ENCODE peak calls at places on chromosomes 4 and X, in eight cellular contexts. X, U, C, E, N, H, M and F are unnamed samples. For H3K27me3 and H3K4me1, the result is how much of the 10 kb centered on the place peaks cover.

GRCh38 chr4:33626242-33626641 is 2618.1 kb downstream of the ARAP2 start:
- DNase-seq in X (no peak), N (no peak), H (no peak), E (no peak), C (no peak), M (no peak), U (no peak), F (no peak)

GRCh38 chrX:69538321-69538876 is 34.3 kb downstream of the NALF2 start:
- DNase-seq in N (peak), H (peak), M (peak), U (peak), X (peak), E (peak), C (peak), F (peak)

GRCh38 chr4:84224522-84224921 is 274.6 kb downstream of the NKX6-1 start:
- DNase-seq in N (no peak), C (peak), U (no peak), M (no peak), H (no peak), X (no peak), E (no peak), F (no peak)

GRCh38 chr4:148116264-148116663 is 325.9 kb downstream of the NR3C2 start:
- DNase-seq in H (no peak), E (no peak), X (peak), N (no peak), U (no peak), C (no peak), M (no peak), F (no peak)

GRCh38 chr4:11138964-11139363 is 289.7 kb downstream of the HS3ST1 start:
- DNase-seq in U (no peak), C (no peak), X (no peak), H (no peak), E (no peak), N (no peak), M (no peak), F (no peak)

GRCh38 chrX:12825801-12826200 is 34.6 kb downstream of the PRPS2 start:
- DNase-seq in C (no peak), M (no peak), X (peak), U (no peak), N (no peak), E (no peak), H (no peak), F (no peak)

GRCh38 chrX:136210806-136211205 is 40.4 kb downstream of the MAP7D3 start:
- DNase-seq in N (no peak), E (peak), H (no peak), C (no peak), X (no peak), M (no peak), U (no peak), F (no peak)

GRCh38 chr4:6834867-6835266 is 52.3 kb downstream of the KIAA0232 start:
- DNase-seq in C (no peak), N (peak), M (no peak), E (no peak), H (no peak), X (no peak), U (no peak), F (no peak)

GRCh38 chrX:129750971-129751370 is 12.2 kb downstream of the XPNPEP2 start:
- DNase-seq in X (no peak), C (no peak), M (no peak), U (no peak), H (no peak), N (no peak), E (no peak), F (no peak)

GRCh38 chr4:115249808-115250207 is 136.4 kb upstream of the NDST4 start:
- DNase-seq in C (no peak), U (no peak), H (no peak), N (peak), E (no peak), M (no peak), X (peak), F (no peak)

GRCh38 chr4:40887690-40888089 is 137.9 kb downstream of the NSUN7 start:
- DNase-seq in U (no peak), N (no peak), X (peak), H (no peak), C (no peak), E (no peak), M (no peak), F (no peak)

GRCh38 chr4:5465956-5466355 is 242.4 kb downstream of the EVC2 start:
- DNase-seq in U (no peak), C (no peak), E (no peak), M (no peak), H (no peak), N (no peak), X (no peak), F (no peak)

GRCh38 chr4:88599298-88599697 is 7.0 kb downstream of the HERC3 start:
- DNase-seq in E (no peak), H (no peak), C (no peak), U (no peak), M (no peak), N (peak), X (peak), F (no peak)

GRCh38 chr4:113961322-113961698 is 18.1 kb downstream of the ARSJ start:
- DNase-seq in H (no peak), X (peak), C (no peak), U (no peak), M (no peak), E (no peak), N (peak), F (no peak)

GRCh38 chrX:72052415-72053090 is 79.2 kb downstream of the RTL5 start:
- DNase-seq in N (no peak), E (no peak), U (no peak), X (peak), M (no peak), H (no peak), C (no peak), F (no peak)

GRCh38 chr4:82136161-82136801 is 237.5 kb downstream of the HNRNPD start:
- DNase-seq in U (no peak), E (no peak), N (no peak), M (no peak), X (no peak), C (no peak), H (no peak), F (no peak)

GRCh38 chr4:25904748-25905082 is 9.3 kb upstream of the SMIM20 start:
- DNase-seq in C (no peak), E (no peak), X (no peak), H (no peak), M (no peak), U (no peak), N (no peak), F (no peak)

GRCh38 chrX:53433651-53434639 is at the start of gene HSD17B10:
- DNase-seq in E (peak), C (peak), X (peak), U (peak), M (peak), N (peak), H (peak), F (peak)

GRCh38 chrX:130030826-130031225 is 48.4 kb downstream of the BCORL1 start:
- DNase-seq in U (no peak), X (no peak), H (no peak), N (no peak), E (no peak), C (peak), M (no peak), F (no peak)

GRCh38 chr4:40506492-40506891 is 123.2 kb downstream of the RBM47 start:
- DNase-seq in C (no peak), E (no peak), X (no peak), H (no peak), U (no peak), M (no peak), N (peak), F (no peak)

GRCh38 chrX:7170903-7171302 is 22.9 kb upstream of the PUDP start:
- DNase-seq in M (peak), N (no peak), X (no peak), H (no peak), E (no peak), C (no peak), U (peak), F (no peak)

GRCh38 chr4:236028-236427 is 69.2 kb downstream of the ZNF732 start:
- DNase-seq in C (no peak), E (no peak), X (no peak), H (no peak), U (no peak), N (peak), M (no peak), F (no peak)

GRCh38 chrX:30301977-30302376 is 7.2 kb downstream of the NR0B1 start:
- DNase-seq in U (peak), X (peak), E (no peak), H (no peak), N (peak), C (peak), M (no peak), F (no peak)

GRCh38 chr4:136680271-136680670 is 852.0 kb downstream of the PCDH18 start:
- DNase-seq in X (no peak), E (no peak), H (no peak), C (peak), M (no peak), N (no peak), U (peak), F (no peak)

GRCh38 chrX:2136848-2137247 is 363.9 kb downstream of the DHRSX start:
- DNase-seq in M (no peak), E (no peak), N (no peak), U (no peak), H (no peak), X (no peak), C (no peak), F (no peak)

DNA sequence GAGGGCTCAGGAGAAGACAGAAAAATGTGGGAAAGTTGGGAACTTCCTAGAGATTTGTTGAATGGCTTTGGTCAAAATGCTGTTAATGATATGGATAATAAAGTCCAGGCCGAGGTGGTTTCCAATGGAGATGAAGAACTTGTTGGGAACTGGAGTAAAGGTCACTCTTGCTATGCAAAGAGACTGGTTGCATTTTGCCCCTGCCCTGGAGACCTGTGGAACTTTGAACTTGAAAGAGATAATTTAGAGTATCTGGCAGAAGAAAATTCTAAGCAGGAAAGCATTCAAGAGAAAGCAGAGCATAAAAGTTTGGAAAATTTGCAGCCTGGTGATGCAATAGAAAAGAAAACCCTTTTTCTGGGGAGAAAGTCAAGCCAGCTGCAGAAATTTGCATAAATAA is 203.9 kb downstream of the RELL1 start:
- DNase-seq in C (no peak), H (no peak), U (no peak), E (no peak), M (no peak), N (no peak), X (no peak), F (no peak)
- H3K27me3 ChIP-seq in C (under half), H (under half), U (under half), E (under half), M (under half), N (under half), X (under half), F (under half)

GRCh38 chr4:15478724-15479088 is 9.0 kb downstream of the CC2D2A start:
- DNase-seq in E (no peak), U (no peak), N (no peak), C (no peak), M (no peak), H (no peak), X (no peak), F (no peak)
- TF ChIP-seq CTCF in E (no peak), U (no peak), N (no peak), C (no peak), M (no peak), H (no peak), X (no peak), F (no peak)

GRCh38 chr4:139666735-139667266 is 1.2 kb downstream of the MGST2 start:
- DNase-seq in U (peak), H (peak), E (no peak), X (peak), N (peak), C (peak), M (peak), F (peak)
- H3K4me1 ChIP-seq in U (under half), H (under half), E (under half), X (under half), N (under half), C (under half), M (under half), F (under half)

GRCh38 chr4:56118845-56119244 is 170.1 kb downstream of the CEP135 start:
- DNase-seq in H (no peak), C (no peak), N (no peak), X (no peak), M (no peak), E (no peak), U (no peak), F (no peak)

GRCh38 chr4:56112377-56112776 is 163.6 kb downstream of the CEP135 start:
- DNase-seq in H (no peak), N (no peak), M (no peak), C (peak), X (no peak), E (no peak), U (no peak), F (no peak)

GRCh38 chr4:56123547-56123946 is 174.8 kb downstream of the CEP135 start:
- DNase-seq in U (no peak), E (no peak), M (no peak), H (no peak), N (no peak), C (no peak), X (no peak), F (no peak)

GRCh38 chr4:56123051-56123450 is 174.3 kb downstream of the CEP135 start:
- DNase-seq in H (no peak), M (no peak), C (no peak), X (no peak), U (no peak), N (no peak), E (no peak), F (no peak)

GRCh38 chr4:56118055-56118454 is 169.3 kb downstream of the CEP135 start:
- DNase-seq in U (no peak), H (no peak), N (no peak), M (no peak), X (no peak), E (no peak), C (no peak), F (no peak)
- H3K27me3 ChIP-seq in U (under half), H (under half), N (under half), M (under half), X (under half), E (under half), C (under half), F (under half)